ENCODE peak calls at places on chromosomes 11 and 22, in six cellular contexts. One of them, this sample, is unnamed.

GRCh38 chr11:72637926-72638325 is 36.3 kb downstream of the PDE2A start:
- DNase-seq in SK-N-SH: peak; percentile 68
- DNase-seq in K562: no peak
- DNase-seq in GM12892: no peak
- DNase-seq in HepG2: no peak
- DNase-seq in GM12878: no peak
- DNase-seq in this sample: no peak

GRCh38 chr22:35903571-35904331 is 124.9 kb downstream of the RBFOX2 start:
- DNase-seq in HepG2: no peak
- DNase-seq in SK-N-SH: no peak
- DNase-seq in GM12892: no peak
- DNase-seq in GM12878: no peak
- DNase-seq in K562: no peak
- DNase-seq in this sample: no peak

GRCh38 chr22:41561788-41562187 is 978 bp downstream of the CSDC2 start:
- DNase-seq in GM12878: no peak
- DNase-seq in HepG2: no peak
- DNase-seq in K562: no peak
- DNase-seq in GM12892: no peak
- DNase-seq in SK-N-SH: no peak
- DNase-seq in this sample: no peak

GRCh38 chr22:37413546-37413945 is 13.7 kb downstream of the ELFN2 start:
- DNase-seq in GM12878: no peak
- DNase-seq in K562: no peak
- DNase-seq in HepG2: no peak
- DNase-seq in SK-N-SH: no peak
- DNase-seq in GM12892: no peak
- DNase-seq in this sample: no peak

GRCh38 chr11:102007567-102008437 is 39.4 kb upstream of the CFAP300 start:
- DNase-seq in HepG2: peak; percentile 88
- DNase-seq in K562: peak; percentile 12
- DNase-seq in GM12892: no peak
- DNase-seq in GM12878: peak; percentile 1
- DNase-seq in SK-N-SH: peak; percentile 39
- DNase-seq in this sample: no peak

GRCh38 chr11:113111156-113111555 is 149.9 kb downstream of the NCAM1 start:
- DNase-seq in SK-N-SH: peak; percentile 42
- DNase-seq in GM12892: no peak
- DNase-seq in HepG2: no peak
- DNase-seq in GM12878: no peak
- DNase-seq in K562: no peak
- DNase-seq in this sample: no peak

GRCh38 chr22:47591709-47592108 is 829.3 kb downstream of the TBC1D22A start:
- DNase-seq in GM12878: no peak
- DNase-seq in K562: no peak
- DNase-seq in GM12892: no peak
- DNase-seq in HepG2: no peak
- DNase-seq in SK-N-SH: no peak
- DNase-seq in this sample: no peak

GRCh38 chr22:30575011-30575671 is 676 bp upstream of the GAL3ST1 start:
- DNase-seq in GM12878: no peak
- DNase-seq in GM12892: no peak
- DNase-seq in HepG2: no peak
- DNase-seq in SK-N-SH: peak; percentile 84
- DNase-seq in K562: no peak
- DNase-seq in this sample: no peak

GRCh38 chr11:86515297-86516094 is 140.8 kb downstream of the CCDC81 start:
- DNase-seq in HepG2: no peak
- DNase-seq in GM12892: no peak
- DNase-seq in GM12878: no peak
- DNase-seq in K562: no peak
- DNase-seq in SK-N-SH: peak; percentile 43
- DNase-seq in this sample: no peak

GRCh38 chr11:46391578-46392420 is at the start of gene CHRM4:
- DNase-seq in K562: peak; percentile 90
- DNase-seq in GM12878: no peak
- DNase-seq in GM12892: peak; percentile 59
- DNase-seq in HepG2: peak; percentile 24
- DNase-seq in SK-N-SH: peak; percentile 94
- DNase-seq in this sample: no peak

GRCh38 chr11:120952503-120953229 is 71.2 kb upstream of the TBCEL start:
- DNase-seq in HepG2: peak; percentile 64
- DNase-seq in GM12892: peak; percentile 51
- DNase-seq in GM12878: peak; percentile 26
- DNase-seq in SK-N-SH: peak; percentile 89
- DNase-seq in K562: peak; percentile 77
- DNase-seq in this sample: peak; percentile 51

GRCh38 chr22:41523464-41524221 is 20.6 kb downstream of the POLR3H start:
- DNase-seq in SK-N-SH: peak; percentile 26
- DNase-seq in K562: peak; percentile 90
- DNase-seq in GM12878: no peak
- DNase-seq in GM12892: no peak
- DNase-seq in HepG2: no peak
- DNase-seq in this sample: no peak

GRCh38 chr11:18066626-18067025 is 20.6 kb upstream of the TPH1 start:
- DNase-seq in K562: no peak
- DNase-seq in SK-N-SH: no peak
- DNase-seq in GM12892: no peak
- DNase-seq in HepG2: no peak
- DNase-seq in GM12878: no peak
- DNase-seq in this sample: no peak

GRCh38 chr11:57315491-57315890 is 9.3 kb downstream of the TNKS1BP1 start:
- DNase-seq in GM12892: no peak
- DNase-seq in SK-N-SH: no peak
- DNase-seq in GM12878: no peak
- DNase-seq in HepG2: no peak
- DNase-seq in K562: peak; percentile 52
- DNase-seq in this sample: no peak

GRCh38 chr11:8206251-8207079 is 37.6 kb upstream of the RIC3 start:
- DNase-seq in GM12878: no peak
- DNase-seq in GM12892: no peak
- DNase-seq in K562: peak; percentile 87
- DNase-seq in SK-N-SH: peak; percentile 92
- DNase-seq in HepG2: no peak
- DNase-seq in this sample: no peak

GRCh38 chr11:27563201-27563600 is 56.6 kb upstream of the LIN7C start:
- DNase-seq in HepG2: no peak
- DNase-seq in K562: no peak
- DNase-seq in GM12878: no peak
- DNase-seq in GM12892: no peak
- DNase-seq in SK-N-SH: no peak
- DNase-seq in this sample: no peak

GRCh38 chr11:125102025-125102424 is 9.4 kb downstream of the TMEM218 start:
- DNase-seq in GM12892: no peak
- DNase-seq in GM12878: no peak
- DNase-seq in SK-N-SH: no peak
- DNase-seq in HepG2: no peak
- DNase-seq in K562: no peak
- DNase-seq in this sample: no peak

GRCh38 chr11:111635706-111636045 is 33.4 kb downstream of the SIK2 start:
- DNase-seq in GM12892: no peak
- DNase-seq in HepG2: no peak
- DNase-seq in K562: peak; percentile 36
- DNase-seq in SK-N-SH: peak; percentile 38
- DNase-seq in GM12878: no peak
- DNase-seq in this sample: no peak

GRCh38 chr22:35986085-35986484 is 42.5 kb downstream of the RBFOX2 start:
- DNase-seq in GM12878: no peak
- DNase-seq in HepG2: no peak
- DNase-seq in K562: no peak
- DNase-seq in SK-N-SH: no peak
- DNase-seq in GM12892: no peak
- DNase-seq in this sample: no peak

GRCh38 chr11:96125400-96125799 is 201.5 kb upstream of the MTMR2 start:
- DNase-seq in HepG2: peak; percentile 33
- DNase-seq in SK-N-SH: no peak
- DNase-seq in GM12892: no peak
- DNase-seq in GM12878: no peak
- DNase-seq in K562: no peak
- DNase-seq in this sample: no peak

GRCh38 chr11:595400-595799 is 19.1 kb downstream of the PHRF1 start:
- DNase-seq in SK-N-SH: no peak
- DNase-seq in GM12892: no peak
- DNase-seq in HepG2: no peak
- DNase-seq in K562: no peak
- DNase-seq in GM12878: no peak
- DNase-seq in this sample: no peak

GRCh38 chr11:119891392-119891791 is 162.4 kb upstream of the NECTIN1 start:
- DNase-seq in SK-N-SH: peak; percentile 74
- DNase-seq in K562: no peak
- DNase-seq in GM12892: no peak
- DNase-seq in HepG2: no peak
- DNase-seq in GM12878: no peak
- DNase-seq in this sample: no peak

GRCh38 chr11:125210112-125210511 is 45.6 kb downstream of the PKNOX2 start:
- DNase-seq in GM12878: no peak
- DNase-seq in K562: no peak
- DNase-seq in GM12892: no peak
- DNase-seq in HepG2: no peak
- DNase-seq in SK-N-SH: no peak
- DNase-seq in this sample: no peak

GRCh38 chr11:93585758-93586157 is 42.6 kb upstream of the SMCO4 start:
- DNase-seq in HepG2: no peak
- DNase-seq in GM12878: no peak
- DNase-seq in K562: peak; percentile 10
- DNase-seq in SK-N-SH: no peak
- DNase-seq in GM12892: no peak
- DNase-seq in this sample: no peak

GRCh38 chr22:40310081-40310770 is 36.1 kb upstream of the ADSL start:
- DNase-seq in SK-N-SH: no peak
- DNase-seq in K562: no peak
- DNase-seq in GM12892: no peak
- DNase-seq in HepG2: no peak
- DNase-seq in GM12878: no peak
- DNase-seq in this sample: no peak

GRCh38 chr22:40310771-40311120 is 35.6 kb upstream of the ADSL start:
- DNase-seq in GM12878: no peak
- DNase-seq in HepG2: no peak
- DNase-seq in GM12892: no peak
- DNase-seq in SK-N-SH: no peak
- DNase-seq in K562: no peak
- DNase-seq in this sample: no peak

GRCh38 chr22:40308999-40309578 is 37.2 kb upstream of the ADSL start:
- DNase-seq in GM12878: no peak
- DNase-seq in HepG2: no peak
- DNase-seq in SK-N-SH: no peak
- DNase-seq in K562: no peak
- DNase-seq in GM12892: no peak
- DNase-seq in this sample: no peak

GRCh38 chr22:40312050-40312449 is 34.2 kb upstream of the ADSL start:
- DNase-seq in GM12878: no peak
- DNase-seq in GM12892: no peak
- DNase-seq in SK-N-SH: no peak
- DNase-seq in K562: no peak
- DNase-seq in HepG2: no peak
- DNase-seq in this sample: no peak

DNA sequence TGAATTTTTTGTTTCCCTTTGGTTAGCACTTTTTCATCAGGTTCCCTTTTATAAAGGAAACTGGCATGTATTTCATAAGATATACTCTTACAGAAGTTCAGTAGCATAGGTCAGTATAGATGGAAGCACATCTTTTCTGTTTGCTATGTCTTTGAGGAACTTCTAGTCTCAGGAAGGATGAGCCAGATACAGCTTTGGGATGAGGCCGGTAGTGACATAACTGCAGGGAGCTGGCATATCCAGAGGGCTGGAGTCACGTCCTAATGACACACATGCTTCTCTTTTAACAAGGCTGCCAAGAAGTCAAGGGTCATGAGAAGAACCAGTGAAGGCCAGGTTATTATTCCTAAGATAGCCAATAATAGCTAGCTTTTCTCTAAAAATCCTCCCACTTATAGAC is 33.3 kb upstream of the ADSL start:
- DNase-seq in HepG2: no peak
- DNase-seq in GM12892: no peak
- DNase-seq in K562: no peak
- DNase-seq in GM12878: no peak
- DNase-seq in SK-N-SH: no peak
- DNase-seq in this sample: no peak
- TF ChIP-seq TAF1 in HepG2: no peak
- TF ChIP-seq TAF1 in GM12892: no peak
- TF ChIP-seq TAF1 in K562: no peak
- TF ChIP-seq TAF1 in GM12878: no peak
- TF ChIP-seq TAF1 in SK-N-SH: no peak
- TF ChIP-seq TAF1 in this sample: no peak

DNA sequence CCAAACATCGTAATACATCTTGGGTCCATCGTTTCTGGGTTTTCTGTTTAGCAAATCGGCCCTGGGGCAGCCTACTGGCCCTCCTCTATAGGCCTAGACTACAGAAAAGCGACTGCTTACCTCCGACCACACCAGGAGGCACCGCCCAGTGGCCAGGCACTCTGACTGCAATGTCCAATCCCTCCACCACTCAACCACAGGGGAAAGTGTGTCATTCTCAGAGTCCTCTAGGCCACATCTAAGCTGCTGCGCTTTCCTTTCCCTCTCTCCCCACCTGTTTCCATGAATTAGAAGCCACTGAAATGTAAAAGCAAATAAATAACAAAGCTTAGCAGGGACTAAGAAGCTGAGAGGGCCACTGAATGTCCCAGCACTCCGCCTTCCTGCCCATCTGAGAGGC is 50.2 kb upstream of the FLI1 start:
- DNase-seq in HepG2: no peak
- DNase-seq in K562: no peak
- DNase-seq in GM12878: no peak
- DNase-seq in GM12892: no peak
- DNase-seq in SK-N-SH: no peak
- DNase-seq in this sample: no peak
- TF ChIP-seq TAF1 in HepG2: no peak
- TF ChIP-seq TAF1 in K562: no peak
- TF ChIP-seq TAF1 in GM12878: no peak
- TF ChIP-seq TAF1 in GM12892: no peak
- TF ChIP-seq TAF1 in SK-N-SH: no peak
- TF ChIP-seq TAF1 in this sample: no peak

GRCh38 chr22:22048318-22048942 is 65.8 kb upstream of the TOP3B start:
- DNase-seq in HepG2: no peak
- DNase-seq in SK-N-SH: no peak
- DNase-seq in GM12878: no peak
- DNase-seq in GM12892: no peak
- DNase-seq in K562: no peak
- DNase-seq in this sample: no peak
- TF ChIP-seq TAF1 in HepG2: no peak
- TF ChIP-seq TAF1 in SK-N-SH: no peak
- TF ChIP-seq TAF1 in GM12878: no peak
- TF ChIP-seq TAF1 in GM12892: no peak
- TF ChIP-seq TAF1 in K562: no peak
- TF ChIP-seq TAF1 in this sample: no peak

GRCh38 chr11:134951305-134951700 is 539.3 kb upstream of the B3GAT1 start:
- DNase-seq in GM12878: no peak
- DNase-seq in GM12892: no peak
- DNase-seq in HepG2: no peak
- DNase-seq in SK-N-SH: no peak
- DNase-seq in K562: no peak
- DNase-seq in this sample: no peak
- TF ChIP-seq TAF1 in GM12878: no peak
- TF ChIP-seq TAF1 in GM12892: no peak
- TF ChIP-seq TAF1 in HepG2: no peak
- TF ChIP-seq TAF1 in SK-N-SH: no peak
- TF ChIP-seq TAF1 in K562: no peak
- TF ChIP-seq TAF1 in this sample: no peak

This sample was measured in GM12891.